ENCODE peak calls at places on chromosomes 3 and 15, in eight cellular contexts. C, T, A, P, U, F, S and D are unnamed samples.

GRCh38 chr3:64988188-64988587 is 300.4 kb upstream of the ADAMTS9 start:
- DNase-seq in P (no peak), F (no peak), A (no peak), C (no peak), S (no peak), U (no peak), T (no peak), D (no peak)

GRCh38 chr3:54122046-54122801 is at the start of gene CACNA2D3:
- DNase-seq in T (no peak), A (no peak), C (no peak), F (no peak), P (peak; percentile 62), U (no peak), S (no peak), D (no peak)

GRCh38 chr3:111072016-111072891 is 638 bp downstream of the NECTIN3 start:
- DNase-seq in T (peak; percentile 34), P (no peak), C (peak; percentile 18), S (no peak), F (no peak), A (peak; percentile 52), U (no peak), D (no peak)

GRCh38 chr3:133643611-133644010 is 18.1 kb downstream of the TOPBP1 start:
- DNase-seq in A (no peak), P (no peak), T (no peak), C (no peak), S (no peak), U (no peak), F (no peak), D (no peak)

GRCh38 chr15:39919396-39919739 is 698 bp downstream of the GPR176 start:
- DNase-seq in P (no peak), U (peak; percentile 47), A (no peak), T (no peak), S (no peak), C (no peak), F (no peak), D (no peak)

GRCh38 chr15:68201153-68201878 is 3.8 kb downstream of the CALML4 start:
- DNase-seq in S (no peak), F (no peak), P (no peak), A (no peak), U (no peak), C (no peak), T (no peak), D (no peak)

GRCh38 chr3:46713898-46714552 is 3.6 kb downstream of the PRSS50 start:
- DNase-seq in T (no peak), P (peak; percentile 67), U (no peak), F (no peak), C (no peak), A (no peak), S (no peak), D (no peak)

GRCh38 chr3:168812234-168812633 is 716.5 kb upstream of the GOLIM4 start:
- DNase-seq in A (no peak), T (no peak), S (no peak), U (no peak), C (no peak), P (no peak), F (no peak), D (no peak)

GRCh38 chr3:119409844-119410243 is 53.6 kb downstream of the TMEM39A start:
- DNase-seq in S (no peak), P (no peak), A (no peak), U (no peak), C (no peak), T (no peak), F (no peak), D (no peak)

GRCh38 chr3:111252795-111253194 is 181.2 kb downstream of the NECTIN3 start:
- DNase-seq in P (no peak), F (no peak), T (peak; percentile 55), A (no peak), C (peak; percentile 5), U (no peak), S (no peak), D (no peak)

DNA sequence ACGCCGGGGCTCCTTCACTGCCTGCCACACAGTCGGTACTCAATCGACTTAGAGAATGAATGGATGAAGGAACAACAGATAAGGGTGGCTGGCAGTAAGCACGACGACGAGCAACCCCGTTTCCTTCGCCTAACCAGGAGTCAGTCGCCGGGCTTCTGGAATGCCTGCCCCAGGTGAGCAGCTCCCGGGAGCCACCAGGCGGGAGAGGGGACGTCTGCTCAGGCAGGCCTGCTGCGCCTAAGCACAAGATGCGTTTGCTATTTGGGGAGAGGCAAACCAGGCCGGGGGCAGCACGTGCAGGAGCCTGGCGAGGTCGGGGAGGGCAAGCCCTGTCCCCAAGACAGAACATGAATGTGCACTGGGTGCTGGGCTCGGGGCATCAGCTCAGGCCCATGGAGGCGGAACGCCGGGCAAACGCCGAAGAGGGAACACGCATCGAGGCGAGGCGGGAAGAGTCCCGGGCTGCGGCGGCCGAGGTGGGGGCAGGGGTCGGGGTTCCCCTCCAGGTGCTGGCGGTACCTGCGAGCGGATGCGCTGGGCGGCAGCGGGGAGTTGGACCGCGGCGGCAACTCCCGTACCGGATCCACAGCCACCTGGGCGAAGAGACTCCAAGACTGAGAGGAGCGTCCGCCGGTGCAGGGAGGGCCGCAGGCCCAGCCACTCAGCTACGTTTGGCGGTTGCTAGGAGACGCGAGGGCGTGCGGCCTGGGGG is at the start of gene CFAP92:
- DNase-seq in C (peak; percentile 90), P (peak; percentile 94), T (peak; percentile 24), U (peak; percentile 88), A (peak; percentile 90), S (no peak), F (peak; percentile 88), D (no peak)
- TF ChIP-seq CTCF in C (no peak), P (no peak), T (no peak), U (no peak), A (no peak), S (no peak), F (no peak), D (no peak)

GRCh38 chr3:157329541-157329940 is 107.1 kb upstream of the PTX3 start:
- DNase-seq in F (no peak), T (peak; percentile 58), S (no peak), C (no peak), P (no peak), A (no peak), U (no peak), D (no peak)

GRCh38 chr3:157330206-157330605 is 106.4 kb upstream of the PTX3 start:
- DNase-seq in T (peak; percentile 77), C (no peak), U (no peak), A (no peak), F (no peak), S (no peak), P (no peak), D (peak; percentile 41)

GRCh38 chr3:157327837-157328236 is 108.8 kb upstream of the PTX3 start:
- DNase-seq in T (no peak), A (no peak), P (no peak), C (no peak), F (no peak), U (no peak), S (no peak), D (no peak)

GRCh38 chr3:157327018-157327417 is 109.6 kb upstream of the PTX3 start:
- DNase-seq in P (no peak), C (no peak), U (no peak), S (no peak), T (no peak), A (no peak), F (no peak), D (no peak)
- TF ChIP-seq CTCF in P (no peak), C (no peak), U (no peak), S (no peak), T (no peak), A (no peak), F (no peak), D (no peak)

GRCh38 chr3:84958495-84959469 is at the start of gene CADM2:
- DNase-seq in T (peak; percentile 75), A (no peak), U (no peak), C (peak; percentile 89), F (no peak), S (peak; percentile 32), P (peak; percentile 92), D (no peak)
- TF ChIP-seq CTCF in T (peak; percentile 25), A (no peak), U (no peak), C (no peak), F (no peak), S (no peak), P (no peak), D (no peak)

GRCh38 chr15:64143276-64143675 is 8.3 kb upstream of the SNX22 start:
- DNase-seq in S (no peak), A (no peak), C (no peak), T (no peak), F (no peak), P (no peak), U (peak; percentile 23), D (no peak)
- TF ChIP-seq CTCF in S (no peak), A (no peak), C (no peak), T (no peak), F (peak; percentile 43), P (no peak), U (no peak), D (no peak)

DNA sequence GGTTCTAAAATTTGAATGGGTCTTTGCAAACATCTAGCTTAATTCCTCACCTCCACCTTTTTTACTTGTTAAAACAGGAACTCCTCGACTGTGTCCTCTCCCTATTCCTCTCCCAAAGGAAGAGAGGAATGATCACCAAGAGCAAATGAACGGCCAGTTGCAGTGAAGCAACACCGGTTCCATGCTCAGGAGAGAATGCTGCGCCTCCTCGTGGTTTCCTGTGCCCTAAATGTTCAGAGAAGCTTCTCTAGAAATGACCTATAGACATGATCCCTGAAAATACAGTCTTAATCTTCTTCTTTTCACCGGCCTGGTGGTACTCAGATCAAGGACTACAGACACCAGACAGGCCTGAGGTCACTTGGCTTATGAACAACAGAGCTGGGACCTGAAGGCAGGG is 65.1 kb upstream of the GUCA1C start:
- DNase-seq in A (no peak), C (no peak), U (no peak), P (no peak), T (no peak), S (peak; percentile 10), F (peak; percentile 0), D (no peak)
- TF ChIP-seq CTCF in A (no peak), C (no peak), U (no peak), P (no peak), T (peak; percentile 10), S (peak; percentile 33), F (peak; percentile 52), D (no peak)

DNA sequence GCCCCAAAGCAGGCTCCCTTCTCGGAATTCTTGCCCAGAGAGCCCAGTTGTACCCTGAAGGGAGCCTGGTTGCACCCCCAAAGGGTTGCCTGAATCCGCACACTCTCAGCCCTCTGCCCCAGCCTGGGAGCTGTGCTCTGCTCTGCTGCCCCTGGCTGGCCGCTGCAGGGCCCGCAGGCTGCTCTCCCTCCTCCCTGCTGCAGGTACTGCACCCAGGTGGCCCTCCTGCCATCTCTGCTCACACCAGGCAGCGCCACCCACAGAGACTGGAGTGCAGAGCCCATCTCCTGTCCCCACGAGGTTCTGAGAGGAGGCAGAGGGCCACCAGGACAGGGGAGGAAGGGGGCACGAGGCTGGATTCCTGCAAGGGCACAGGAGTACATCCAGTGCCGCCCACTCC is 134.2 kb upstream of the NSMCE3 start:
- DNase-seq in F (no peak), C (no peak), S (no peak), T (no peak), P (no peak), U (no peak), A (no peak), D (no peak)
- TF ChIP-seq CTCF in F (no peak), C (no peak), S (no peak), T (no peak), P (no peak), U (no peak), A (no peak), D (no peak)

GRCh38 chr3:75042941-75043340 is 428.5 kb upstream of the CNTN3 start:
- DNase-seq in U (no peak), T (no peak), S (peak; percentile 1), F (no peak), A (no peak), P (no peak), C (no peak), D (no peak)
- TF ChIP-seq CTCF in U (no peak), T (no peak), S (no peak), F (no peak), A (no peak), P (no peak), C (no peak), D (no peak)